ENCODE peak calls at places on chromosome 6, in four cellular contexts. One of them, this sample, is unnamed. For H3K9me1, the result is how much of the 10 kb centered on the place peaks cover.

GRCh38 chr6:85464722-85465150 is 14.9 kb downstream of the NT5E start:
- DNase-seq in IMR-90: peak
- DNase-seq in endothelial cell of umbilical vein: peak
- DNase-seq in K562: no peak
- DNase-seq in this sample: peak

GRCh38 chr6:31416394-31417014 is 13.1 kb downstream of the MICA start:
- DNase-seq in IMR-90: no peak
- DNase-seq in endothelial cell of umbilical vein: no peak
- DNase-seq in K562: no peak
- DNase-seq in this sample: no peak

GRCh38 chr6:159279790-159280277 is 110.6 kb downstream of the FNDC1 start:
- DNase-seq in IMR-90: no peak
- DNase-seq in endothelial cell of umbilical vein: no peak
- DNase-seq in K562: no peak
- DNase-seq in this sample: peak

GRCh38 chr6:150934380-150934779 is 68.9 kb downstream of the MTHFD1L start:
- DNase-seq in IMR-90: peak
- DNase-seq in endothelial cell of umbilical vein: no peak
- DNase-seq in K562: no peak
- DNase-seq in this sample: no peak

GRCh38 chr6:1827984-1828793 is 218.5 kb downstream of the FOXC1 start:
- DNase-seq in IMR-90: no peak
- DNase-seq in endothelial cell of umbilical vein: no peak
- DNase-seq in K562: no peak
- DNase-seq in this sample: no peak

GRCh38 chr6:163226836-163227485 is 187.6 kb upstream of the QKI start:
- DNase-seq in IMR-90: no peak
- DNase-seq in endothelial cell of umbilical vein: no peak
- DNase-seq in K562: no peak
- DNase-seq in this sample: peak

GRCh38 chr6:34142599-34142998 is 3.3 kb downstream of the GRM4 start:
- DNase-seq in IMR-90: no peak
- DNase-seq in endothelial cell of umbilical vein: no peak
- DNase-seq in K562: peak
- DNase-seq in this sample: no peak

GRCh38 chr6:90493332-90493731 is 93.5 kb downstream of the MAP3K7 start:
- DNase-seq in IMR-90: peak
- DNase-seq in endothelial cell of umbilical vein: peak
- DNase-seq in K562: no peak
- DNase-seq in this sample: no peak

GRCh38 chr6:151763938-151764680 is 43.4 kb upstream of the ESR1 start:
- DNase-seq in IMR-90: peak
- DNase-seq in endothelial cell of umbilical vein: peak
- DNase-seq in K562: peak
- DNase-seq in this sample: peak

GRCh38 chr6:84967389-84967788 is 203.0 kb upstream of the TBX18 start:
- DNase-seq in IMR-90: peak
- DNase-seq in endothelial cell of umbilical vein: peak
- DNase-seq in K562: peak
- DNase-seq in this sample: no peak

GRCh38 chr6:39344821-39345280 is 22.3 kb upstream of the KCNK16 start:
- DNase-seq in IMR-90: no peak
- DNase-seq in endothelial cell of umbilical vein: no peak
- DNase-seq in K562: no peak
- DNase-seq in this sample: no peak

GRCh38 chr6:111804627-111805235 is 68.5 kb downstream of the FYN start:
- DNase-seq in IMR-90: peak
- DNase-seq in endothelial cell of umbilical vein: peak
- DNase-seq in K562: peak
- DNase-seq in this sample: no peak

GRCh38 chr6:85483041-85483700 is 33.3 kb downstream of the NT5E start:
- DNase-seq in IMR-90: peak
- DNase-seq in endothelial cell of umbilical vein: peak
- DNase-seq in K562: peak
- DNase-seq in this sample: no peak

GRCh38 chr6:121847806-121848522 is 412.5 kb downstream of the GJA1 start:
- DNase-seq in IMR-90: no peak
- DNase-seq in endothelial cell of umbilical vein: peak
- DNase-seq in K562: no peak
- DNase-seq in this sample: no peak

GRCh38 chr6:19309661-19310060 is 527.5 kb upstream of the ID4 start:
- DNase-seq in IMR-90: no peak
- DNase-seq in endothelial cell of umbilical vein: no peak
- DNase-seq in K562: no peak
- DNase-seq in this sample: no peak

GRCh38 chr6:131199568-131200272 is 64.5 kb downstream of the AKAP7 start:
- DNase-seq in IMR-90: peak
- DNase-seq in endothelial cell of umbilical vein: peak
- DNase-seq in K562: peak
- DNase-seq in this sample: peak

GRCh38 chr6:83889625-83890024 is 30.1 kb downstream of the CYB5R4 start:
- DNase-seq in IMR-90: no peak
- DNase-seq in endothelial cell of umbilical vein: no peak
- DNase-seq in K562: no peak
- DNase-seq in this sample: no peak
- H3K9me1 ChIP-seq in IMR-90: under half
- H3K9me1 ChIP-seq in endothelial cell of umbilical vein: under half
- H3K9me1 ChIP-seq in K562: under half
- H3K9me1 ChIP-seq in this sample: under half

GRCh38 chr6:62102387-62102786 is 183.6 kb downstream of the KHDRBS2 start:
- DNase-seq in IMR-90: no peak
- DNase-seq in endothelial cell of umbilical vein: no peak
- DNase-seq in K562: no peak
- DNase-seq in this sample: no peak

GRCh38 chr6:62103186-62103859 is 182.7 kb downstream of the KHDRBS2 start:
- DNase-seq in IMR-90: no peak
- DNase-seq in endothelial cell of umbilical vein: no peak
- DNase-seq in K562: no peak
- DNase-seq in this sample: no peak
- H3K9me1 ChIP-seq in IMR-90: under half
- H3K9me1 ChIP-seq in endothelial cell of umbilical vein: under half
- H3K9me1 ChIP-seq in K562: under half
- H3K9me1 ChIP-seq in this sample: under half

DNA sequence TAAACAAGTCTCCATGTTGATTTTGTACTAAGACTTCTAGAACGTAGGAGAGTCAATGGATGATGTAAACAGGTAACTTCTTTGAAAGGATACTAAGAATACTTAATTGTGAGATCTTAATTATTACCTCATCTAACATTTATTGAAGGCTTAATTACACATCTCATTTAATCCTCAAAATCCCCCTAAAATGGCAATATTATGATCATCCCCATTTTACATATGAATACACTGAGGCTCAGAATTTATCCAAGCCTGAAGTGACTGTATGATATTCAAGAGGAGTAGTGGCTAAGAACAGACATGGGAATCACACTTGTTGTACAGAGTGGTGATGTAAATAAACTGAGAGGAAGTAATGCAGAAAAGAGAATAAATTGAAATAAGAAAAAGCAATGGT is 22.9 kb downstream of the NOL7 start:
- DNase-seq in IMR-90: no peak
- DNase-seq in endothelial cell of umbilical vein: no peak
- DNase-seq in K562: no peak
- DNase-seq in this sample: no peak
- H3K9me1 ChIP-seq in IMR-90: under half
- H3K9me1 ChIP-seq in endothelial cell of umbilical vein: under half
- H3K9me1 ChIP-seq in K562: under half
- H3K9me1 ChIP-seq in this sample: under half

DNA sequence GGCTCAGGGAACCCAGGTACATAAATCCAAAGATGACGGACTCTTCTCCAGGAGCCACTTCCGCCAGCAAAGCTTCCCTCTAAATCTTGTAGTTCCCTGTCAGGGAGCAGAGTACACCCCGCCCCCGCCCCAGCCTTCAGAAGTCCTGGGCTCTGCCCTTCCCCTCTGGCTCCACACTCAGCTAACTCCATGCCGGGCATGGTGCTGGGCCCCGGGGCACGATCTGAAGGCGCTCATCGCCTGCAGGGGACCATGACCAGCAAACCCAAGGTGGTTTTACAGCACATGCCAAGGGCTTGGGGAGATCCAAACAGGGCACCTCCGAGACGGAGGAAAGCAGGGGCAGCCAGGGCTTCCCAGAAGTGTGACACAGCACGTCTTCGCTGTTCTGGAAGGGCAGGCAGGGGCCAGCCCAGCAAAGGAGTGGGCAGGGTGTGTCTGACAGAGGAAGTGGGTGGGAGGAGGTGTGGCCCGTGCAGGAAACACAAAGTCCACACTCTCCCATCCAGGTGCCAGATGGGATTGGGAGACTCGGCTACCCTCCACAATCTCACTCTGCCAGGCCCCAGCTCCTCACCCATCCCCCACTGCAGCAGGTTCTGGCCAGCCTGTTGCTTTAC is 41.6 kb upstream of the SLC22A2 start:
- DNase-seq in IMR-90: no peak
- DNase-seq in endothelial cell of umbilical vein: no peak
- DNase-seq in K562: no peak
- DNase-seq in this sample: peak
- H3K9me1 ChIP-seq in IMR-90: under half
- H3K9me1 ChIP-seq in endothelial cell of umbilical vein: under half
- H3K9me1 ChIP-seq in K562: under half
- H3K9me1 ChIP-seq in this sample: under half

GRCh38 chr6:129672345-129672691 is 37.7 kb downstream of the ARHGAP18 start:
- DNase-seq in IMR-90: no peak
- DNase-seq in endothelial cell of umbilical vein: no peak
- DNase-seq in K562: no peak
- DNase-seq in this sample: no peak
- H3K9me1 ChIP-seq in IMR-90: under half
- H3K9me1 ChIP-seq in endothelial cell of umbilical vein: under half
- H3K9me1 ChIP-seq in K562: under half
- H3K9me1 ChIP-seq in this sample: under half

DNA sequence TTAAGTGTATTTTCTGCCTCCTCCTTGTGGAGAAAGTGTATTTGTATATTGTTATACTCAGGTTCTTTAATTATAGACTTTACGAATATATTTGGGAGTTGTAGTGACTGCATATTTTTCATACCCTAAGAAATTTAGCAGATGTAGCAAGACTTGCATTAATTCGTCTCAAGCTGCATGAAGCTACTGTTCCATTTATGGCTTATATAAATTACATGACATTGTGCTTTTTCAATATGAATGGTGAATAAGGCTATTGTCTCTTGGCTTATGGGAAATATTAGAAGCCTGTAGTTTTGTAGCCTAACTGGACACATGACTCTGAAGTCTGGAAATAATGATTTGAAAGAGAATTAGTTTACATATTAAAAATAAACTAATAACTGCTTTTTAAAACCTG is 2.4 kb downstream of the ADGRG6 start:
- DNase-seq in IMR-90: no peak
- DNase-seq in endothelial cell of umbilical vein: peak
- DNase-seq in K562: no peak
- DNase-seq in this sample: no peak
- H3K9me1 ChIP-seq in IMR-90: under half
- H3K9me1 ChIP-seq in endothelial cell of umbilical vein: under half
- H3K9me1 ChIP-seq in K562: under half
- H3K9me1 ChIP-seq in this sample: under half

DNA sequence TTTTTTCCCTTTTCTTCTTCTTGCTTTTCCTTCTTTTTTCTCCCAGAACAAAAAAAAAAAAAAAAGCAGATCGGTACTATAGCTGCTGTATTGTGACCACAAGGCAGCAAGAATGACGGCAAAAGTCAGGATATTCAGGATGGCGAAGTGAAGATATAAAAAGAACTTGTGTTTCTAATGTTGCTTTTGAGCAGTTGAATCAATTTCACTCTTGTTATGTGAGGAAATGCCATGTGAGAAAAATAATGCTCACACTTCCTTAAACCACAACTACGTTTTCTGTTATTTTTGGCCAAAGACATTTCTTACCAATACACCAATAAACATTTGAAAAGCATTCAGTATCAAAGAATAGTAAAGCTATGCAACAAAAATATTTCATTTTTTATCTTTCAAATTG is 510.5 kb downstream of the HACE1 start:
- DNase-seq in IMR-90: no peak
- DNase-seq in endothelial cell of umbilical vein: peak
- DNase-seq in K562: no peak
- DNase-seq in this sample: no peak
- H3K9me1 ChIP-seq in IMR-90: under half
- H3K9me1 ChIP-seq in endothelial cell of umbilical vein: under half
- H3K9me1 ChIP-seq in K562: under half
- H3K9me1 ChIP-seq in this sample: under half